ENCODE peak calls at places on chromosome 14, in ten cellular contexts. P is left ventricle myocardium inferior; D is CD8-positive, alpha-beta T cell; J is CD8-positive, alpha-beta memory T cell; Y is ovary; F is tibial artery; Z is A549; B is hepatocyte; V is IMR-90; M is lower lobe of right lung. N is an unnamed sample.

GRCh38 chr14:90495357-90496276 is 98.8 kb downstream of the CALM1 start:
- DNase-seq in J (peak), V (peak), Y (peak), M (no peak), Z (peak), F (peak), D (peak), B (peak), P (no peak), N (peak)

GRCh38 chr14:61470261-61470953 is 149.0 kb downstream of the PRKCH start:
- DNase-seq in B (peak), D (peak), P (peak), V (peak), M (no peak), Z (no peak), Y (no peak), J (no peak), F (no peak), N (no peak)

GRCh38 chr14:78022059-78022458 is 148.1 kb upstream of the NRXN3 start:
- DNase-seq in M (peak), Z (peak), F (no peak), Y (no peak), B (peak), V (peak), P (peak), J (no peak), D (no peak), N (peak)

GRCh38 chr14:91095178-91095577 is 18.7 kb upstream of the DGLUCY start:
- DNase-seq in Y (no peak), M (no peak), P (no peak), D (no peak), F (no peak), B (no peak), V (no peak), J (no peak), Z (no peak), N (no peak)

GRCh38 chr14:83071888-83072501 is 1538.3 kb upstream of the SEL1L start:
- DNase-seq in J (no peak), D (no peak), F (no peak), Z (no peak), P (no peak), V (peak), M (no peak), Y (no peak), B (peak), N (no peak)

GRCh38 chr14:65200454-65200853 is 98.1 kb upstream of the MAX start:
- DNase-seq in B (no peak), P (no peak), M (no peak), F (no peak), Y (no peak), V (no peak), D (no peak), Z (no peak), J (no peak), N (no peak)

GRCh38 chr14:35927727-35928126 is 101.6 kb downstream of the BRMS1L start:
- DNase-seq in F (no peak), V (no peak), B (no peak), M (no peak), D (no peak), P (no peak), Y (no peak), Z (no peak), J (no peak), N (no peak)

GRCh38 chr14:63910593-63911363 is 58.0 kb downstream of the SYNE2 start:
- DNase-seq in D (no peak), F (no peak), J (no peak), Y (no peak), P (no peak), B (no peak), V (peak), Z (no peak), M (no peak), N (no peak)

GRCh38 chr14:64549805-64550538 is at the start of gene PPP1R36:
- DNase-seq in V (no peak), B (peak), M (peak), Y (no peak), F (no peak), Z (no peak), J (peak), P (peak), D (peak), N (no peak)

GRCh38 chr14:32073537-32074189 is 3.4 kb upstream of the ARHGAP5 start:
- DNase-seq in B (peak), D (peak), Y (peak), F (no peak), P (no peak), Z (peak), V (peak), M (no peak), J (peak), N (no peak)

GRCh38 chr14:75542585-75543091 is 20.4 kb downstream of the BATF start:
- DNase-seq in Z (no peak), Y (no peak), M (peak), B (peak), J (peak), D (peak), F (peak), P (peak), V (no peak), N (no peak)

GRCh38 chr14:101235872-101236221 is 325.4 kb upstream of the DIO3 start:
- DNase-seq in J (no peak), Z (no peak), P (no peak), V (no peak), B (no peak), D (no peak), M (no peak), F (peak), Y (no peak), N (no peak)

GRCh38 chr14:104223101-104223809 is 84.9 kb downstream of the KIF26A start:
- DNase-seq in D (no peak), F (no peak), Y (peak), B (peak), V (no peak), Z (no peak), J (no peak), P (no peak), M (peak), N (no peak)

GRCh38 chr14:104066279-104066678 is 19.2 kb upstream of the ASPG start:
- DNase-seq in P (no peak), D (no peak), J (no peak), M (no peak), V (no peak), Z (no peak), F (no peak), B (no peak), Y (no peak), N (no peak)

GRCh38 chr14:76947838-76948184 is 80.7 kb downstream of the IRF2BPL start:
- DNase-seq in F (no peak), J (no peak), M (no peak), B (no peak), V (no peak), Y (no peak), P (no peak), Z (no peak), D (no peak), N (no peak)

GRCh38 chr14:73058923-73059311 is 583 bp downstream of the RBM25 start:
- DNase-seq in V (peak), F (no peak), B (peak), Z (peak), D (no peak), Y (no peak), J (no peak), M (peak), P (peak), N (no peak)

GRCh38 chr14:90846511-90846910 is 30.3 kb upstream of the TTC7B start:
- DNase-seq in J (no peak), P (no peak), M (no peak), D (no peak), V (peak), B (no peak), F (no peak), Z (no peak), Y (no peak), N (peak)

GRCh38 chr14:94288610-94289465 is 4.2 kb downstream of the SERPINA10 start:
- DNase-seq in Z (no peak), F (no peak), D (no peak), B (no peak), P (no peak), J (no peak), V (no peak), M (no peak), Y (no peak), N (no peak)

GRCh38 chr14:90850487-90850886 is 34.3 kb upstream of the TTC7B start:
- DNase-seq in D (no peak), F (no peak), B (no peak), P (no peak), Y (no peak), M (no peak), V (peak), J (no peak), Z (no peak), N (peak)

GRCh38 chr14:103801459-103801858 is 45.9 kb downstream of the PPP1R13B start:
- DNase-seq in J (no peak), Z (no peak), B (peak), F (no peak), D (no peak), P (no peak), V (peak), M (no peak), Y (no peak), N (peak)

GRCh38 chr14:40074169-40074568 is 641.9 kb upstream of the FBXO33 start:
- DNase-seq in B (no peak), P (no peak), F (no peak), Z (no peak), Y (no peak), D (no peak), V (no peak), J (no peak), M (no peak), N (no peak)

GRCh38 chr14:51554339-51554920 is 97.3 kb upstream of the FRMD6 start:
- DNase-seq in J (no peak), P (no peak), D (no peak), Z (no peak), F (no peak), V (peak), Y (no peak), M (no peak), B (no peak), N (no peak)

GRCh38 chr14:68384335-68384734 is 408.5 kb downstream of the ZFP36L1 start:
- DNase-seq in B (peak), J (no peak), F (peak), D (no peak), M (no peak), V (no peak), P (peak), Y (no peak), Z (no peak), N (no peak)

GRCh38 chr14:39576726-39577125 is 144.5 kb upstream of the FBXO33 start:
- DNase-seq in J (no peak), Y (no peak), B (no peak), P (no peak), D (no peak), Z (no peak), M (no peak), F (no peak), V (no peak), N (no peak)

GRCh38 chr14:45112886-45113772 is 21.2 kb downstream of the FKBP3 start:
- DNase-seq in M (no peak), D (no peak), J (no peak), B (no peak), Z (peak), Y (no peak), V (peak), P (no peak), F (no peak), N (no peak)

GRCh38 chr14:61749264-61749663 is 13.0 kb upstream of the SNAPC1 start:
- DNase-seq in Y (no peak), M (no peak), B (no peak), F (no peak), V (peak), P (no peak), J (no peak), D (no peak), Z (no peak), N (no peak)

GRCh38 chr14:56760164-56760914 is 49.9 kb downstream of the OTX2 start:
- DNase-seq in B (no peak), D (no peak), P (no peak), Z (no peak), M (no peak), F (no peak), V (no peak), J (no peak), Y (no peak), N (no peak)

GRCh38 chr14:34111933-34112332 is 161.1 kb upstream of the EGLN3 start:
- DNase-seq in F (no peak), J (no peak), Y (no peak), P (no peak), M (no peak), V (no peak), B (no peak), Z (no peak), D (no peak), N (no peak)

DNA sequence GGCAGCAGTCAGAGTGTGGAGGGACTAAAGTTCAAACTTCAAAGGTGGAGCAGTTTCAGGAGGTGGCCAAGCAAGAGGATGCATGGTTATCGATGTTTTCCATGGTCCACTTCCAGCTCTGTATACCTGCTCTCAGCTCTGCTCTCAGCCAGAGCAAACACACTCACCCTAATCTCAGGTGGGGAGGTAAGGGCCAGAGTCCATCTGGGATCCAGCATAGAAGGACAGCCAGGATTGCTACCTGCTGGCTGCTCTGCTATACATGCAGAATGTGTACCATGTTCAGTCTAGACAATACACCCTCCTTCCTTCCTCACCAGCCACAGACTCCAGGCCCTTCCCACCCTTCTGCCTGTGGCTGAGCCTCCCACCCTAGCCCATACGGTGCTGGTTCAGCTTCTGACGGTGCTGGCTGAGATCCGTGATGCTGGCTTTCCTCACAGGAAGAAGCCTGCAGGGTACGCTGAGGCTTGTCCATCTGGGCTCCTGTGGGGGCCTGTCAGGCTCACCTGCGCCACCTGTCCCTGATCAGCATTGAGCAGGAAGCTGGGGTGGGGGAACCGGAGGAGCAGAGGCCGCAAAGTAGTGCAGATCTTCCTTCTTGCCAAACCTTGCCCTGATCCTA is 2.4 kb downstream of the CBLN3 start:
- DNase-seq in V (no peak), B (peak), D (no peak), J (no peak), P (no peak), F (no peak), Z (no peak), Y (no peak), M (no peak), N (no peak)
- H3K27ac ChIP-seq in V (no peak), B (peak), D (no peak), J (no peak), P (peak), F (no peak), Z (no peak), Y (no peak), M (no peak), N (no peak)

DNA sequence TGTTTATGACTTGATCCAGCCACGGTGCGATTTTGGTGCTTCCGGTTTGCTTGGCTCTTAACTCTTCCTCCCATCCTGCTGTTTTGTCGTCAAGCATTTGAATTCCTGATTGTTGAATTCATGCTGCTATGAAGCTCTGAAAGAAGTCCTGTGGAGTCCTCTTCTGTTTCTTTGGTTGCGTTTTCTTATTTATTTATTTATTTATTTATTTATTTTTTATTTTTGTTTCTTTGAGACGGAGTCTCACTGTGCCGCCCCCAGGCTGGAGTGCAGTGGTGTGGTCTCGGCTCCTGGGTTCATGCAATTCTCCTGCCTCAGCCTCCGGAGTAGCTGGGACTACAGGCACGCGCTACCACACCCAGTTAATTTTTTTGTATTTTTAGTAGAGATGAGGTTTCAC is 3.0 kb upstream of the MTA1 start:
- DNase-seq in V (no peak), J (no peak), D (no peak), Z (no peak), F (no peak), Y (no peak), M (no peak), B (no peak), P (no peak), N (no peak)
- H3K4me3 ChIP-seq in V (no peak), J (no peak), D (no peak), Z (no peak), F (no peak), Y (no peak), M (no peak), B (no peak), P (no peak), N (no peak)

GRCh38 chr14:69666112-69666511 is 54.7 kb downstream of the SUSD6 start:
- DNase-seq in V (no peak), M (no peak), J (no peak), F (no peak), Z (no peak), D (no peak), P (no peak), B (no peak), Y (no peak), N (no peak)

GRCh38 chr14:69664190-69664742 is 52.9 kb downstream of the SUSD6 start:
- DNase-seq in P (no peak), Z (no peak), J (no peak), Y (no peak), F (no peak), V (no peak), B (no peak), M (no peak), D (no peak), N (no peak)

GRCh38 chr14:69666698-69667211 is 55.4 kb downstream of the SUSD6 start:
- DNase-seq in B (no peak), J (no peak), M (no peak), P (no peak), D (no peak), Y (no peak), V (peak), Z (peak), F (no peak), N (no peak)

GRCh38 chr14:69664865-69665526 is 53.6 kb downstream of the SUSD6 start:
- DNase-seq in J (no peak), B (no peak), P (no peak), V (no peak), Y (no peak), M (no peak), Z (no peak), F (no peak), D (no peak), N (no peak)

GRCh38 chr14:69665596-69665995 is 54.2 kb downstream of the SUSD6 start:
- DNase-seq in J (no peak), F (no peak), D (no peak), Y (no peak), B (no peak), P (no peak), V (no peak), Z (no peak), M (no peak), N (no peak)
- H3K27ac ChIP-seq in J (no peak), F (peak), D (no peak), Y (no peak), B (peak), P (peak), V (peak), Z (no peak), M (peak), N (no peak)

GRCh38 chr14:54572316-54572715 is 5.4 kb downstream of the SAMD4A start:
- DNase-seq in Y (no peak), J (no peak), D (no peak), P (no peak), Z (no peak), V (no peak), B (no peak), F (no peak), M (no peak), N (no peak)

GRCh38 chr14:54567634-54568561 is 970 bp downstream of the SAMD4A start:
- DNase-seq in M (peak), D (peak), P (peak), F (peak), Z (no peak), J (peak), Y (peak), B (peak), V (no peak), N (no peak)

GRCh38 chr14:54570047-54570446 is 3.1 kb downstream of the SAMD4A start:
- DNase-seq in P (no peak), D (no peak), Z (no peak), J (no peak), V (no peak), Y (no peak), B (no peak), M (no peak), F (no peak), N (no peak)

GRCh38 chr14:54568821-54569591 is 2.1 kb downstream of the SAMD4A start:
- DNase-seq in Z (no peak), B (peak), F (peak), M (no peak), J (no peak), Y (no peak), V (peak), P (peak), D (no peak), N (no peak)

DNA sequence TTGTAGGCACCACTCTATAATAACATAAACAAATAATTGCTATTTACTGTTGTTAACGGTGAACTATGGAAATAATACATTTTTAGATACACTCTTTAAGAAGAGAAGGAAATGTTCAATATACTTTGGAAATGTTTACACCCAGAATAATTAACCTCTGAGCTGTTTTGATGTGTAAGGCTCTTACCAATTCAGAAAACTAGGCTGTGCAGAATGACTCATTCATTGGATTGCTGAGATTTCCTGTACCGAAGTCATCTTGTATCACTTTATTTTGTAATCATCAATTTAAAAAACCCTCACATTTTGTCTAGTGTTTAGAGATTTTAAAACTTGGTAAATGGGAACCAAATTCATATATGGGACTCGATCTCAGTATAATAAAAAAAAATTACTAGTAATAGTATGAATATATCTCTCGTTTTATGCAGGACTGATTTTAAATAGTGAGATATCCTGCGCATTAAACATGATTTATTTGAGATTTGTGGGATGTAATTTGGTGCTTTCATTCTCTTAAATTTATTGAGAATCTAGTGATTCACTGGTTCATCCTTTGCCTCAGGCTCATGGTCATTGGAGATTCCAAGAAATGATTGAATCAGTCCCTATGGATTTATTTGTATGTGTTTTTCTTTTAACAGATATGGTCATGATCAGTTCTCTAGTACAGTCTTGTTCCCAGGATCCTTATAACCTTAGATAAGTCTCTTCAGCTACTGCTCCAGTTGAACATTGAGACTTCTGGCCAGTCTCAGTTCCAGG is 3.9 kb downstream of the SAMD4A start:
- DNase-seq in V (peak), F (no peak), Y (no peak), D (no peak), B (no peak), Z (no peak), M (no peak), J (no peak), P (no peak), N (no peak)
- H3K4me3 ChIP-seq in V (peak), F (no peak), Y (no peak), D (no peak), B (no peak), Z (no peak), M (no peak), J (no peak), P (peak), N (peak)

GRCh38 chr14:69441948-69442347 is 42.6 kb upstream of the PLEKHD1 start:
- DNase-seq in Z (no peak), V (no peak), P (no peak), J (no peak), Y (no peak), B (no peak), F (no peak), D (no peak), M (no peak), N (no peak)
- H3K27ac ChIP-seq in Z (no peak), V (no peak), P (no peak), J (no peak), Y (no peak), B (no peak), F (no peak), D (no peak), M (no peak), N (no peak)

N was measured in keratinocyte.